ENCODE peak calls at places on chromosomes 7 and 10, in seven cellular contexts. O is body of pancreas; H is psoas muscle; T is Peyer's patch; X is PC-3; F is SJSA1; L is CD4-positive, alpha-beta memory T cell. C is an unnamed sample.

GRCh38 chr7:24290004-24290641 is 6.1 kb downstream of the NPY start:
- DNase-seq in O (peak), H (no peak), T (peak), X (peak), F (peak), L (peak), C (peak)

GRCh38 chr10:43118631-43119415 is 19.4 kb upstream of the CSGALNACT2 start:
- DNase-seq in O (no peak), H (no peak), T (no peak), X (no peak), F (no peak), L (no peak), C (no peak)

GRCh38 chr7:47951374-47951773 is 3.1 kb upstream of the PKD1L1 start:
- DNase-seq in O (no peak), H (no peak), T (no peak), X (peak), F (no peak), L (no peak), C (no peak)

GRCh38 chr10:118873738-118874105 is 119.0 kb upstream of the CACUL1 start:
- DNase-seq in O (no peak), H (no peak), T (no peak), X (peak), F (no peak), L (no peak), C (no peak)

GRCh38 chr10:74669210-74669609 is 157.2 kb upstream of the KAT6B start:
- DNase-seq in O (no peak), H (no peak), T (no peak), X (no peak), F (no peak), L (no peak), C (no peak)

GRCh38 chr10:23343591-23344225 is 889 bp downstream of the C10orf67 start:
- DNase-seq in O (peak), H (peak), T (no peak), X (peak), F (no peak), L (peak), C (no peak)

GRCh38 chr10:119346063-119346835 is 138.9 kb downstream of the GRK5 start:
- DNase-seq in O (no peak), H (no peak), T (no peak), X (no peak), F (no peak), L (no peak), C (no peak)

GRCh38 chr7:25558605-25559004 is 330.3 kb upstream of the NPVF start:
- DNase-seq in O (no peak), H (no peak), T (no peak), X (no peak), F (no peak), L (no peak), C (no peak)

GRCh38 chr7:68207676-68208075 is 1211.0 kb downstream of the TYW1 start:
- DNase-seq in O (no peak), H (no peak), T (no peak), X (no peak), F (no peak), L (no peak), C (no peak)

GRCh38 chr10:125149278-125150047 is 10.9 kb downstream of the CTBP2 start:
- DNase-seq in O (peak), H (peak), T (no peak), X (peak), F (peak), L (no peak), C (no peak)

GRCh38 chr10:112525215-112525614 is 78.2 kb downstream of the VTI1A start:
- DNase-seq in O (no peak), H (no peak), T (no peak), X (peak), F (peak), L (no peak), C (no peak)

GRCh38 chr10:102309916-102310315 is 64.6 kb downstream of the GBF1 start:
- DNase-seq in O (no peak), H (no peak), T (no peak), X (no peak), F (peak), L (no peak), C (peak)

GRCh38 chr10:126593968-126594701 is 76.4 kb downstream of the C10orf90 start:
- DNase-seq in O (no peak), H (no peak), T (no peak), X (no peak), F (no peak), L (no peak), C (no peak)

GRCh38 chr10:56349611-56350010 is 11.4 kb downstream of the ZWINT start:
- DNase-seq in O (no peak), H (no peak), T (no peak), X (peak), F (no peak), L (no peak), C (no peak)

GRCh38 chr7:106071356-106071998 is 40.6 kb downstream of the SYPL1 start:
- DNase-seq in O (no peak), H (no peak), T (peak), X (peak), F (no peak), L (peak), C (no peak)

GRCh38 chr7:13724631-13725566 is 264.6 kb downstream of the ETV1 start:
- DNase-seq in O (no peak), H (no peak), T (no peak), X (peak), F (no peak), L (no peak), C (no peak)

GRCh38 chr7:25235471-25235870 is 7.2 kb upstream of the NPVF start:
- DNase-seq in O (no peak), H (no peak), T (no peak), X (no peak), F (no peak), L (no peak), C (no peak)

GRCh38 chr10:61438141-61438984 is 14.8 kb downstream of the TMEM26 start:
- DNase-seq in O (no peak), H (no peak), T (no peak), X (peak), F (peak), L (peak), C (no peak)

GRCh38 chr10:52436664-52437063 is 122.6 kb downstream of the DKK1 start:
- DNase-seq in O (no peak), H (no peak), T (no peak), X (no peak), F (no peak), L (no peak), C (no peak)

GRCh38 chr10:52438119-52438518 is 124.0 kb downstream of the DKK1 start:
- DNase-seq in O (no peak), H (no peak), T (no peak), X (no peak), F (no peak), L (no peak), C (no peak)

GRCh38 chr10:52440612-52441285 is 126.7 kb downstream of the DKK1 start:
- DNase-seq in O (no peak), H (no peak), T (no peak), X (peak), F (no peak), L (no peak), C (no peak)

GRCh38 chr10:52434734-52435133 is 120.7 kb downstream of the DKK1 start:
- DNase-seq in O (no peak), H (no peak), T (no peak), X (no peak), F (no peak), L (no peak), C (no peak)

DNA sequence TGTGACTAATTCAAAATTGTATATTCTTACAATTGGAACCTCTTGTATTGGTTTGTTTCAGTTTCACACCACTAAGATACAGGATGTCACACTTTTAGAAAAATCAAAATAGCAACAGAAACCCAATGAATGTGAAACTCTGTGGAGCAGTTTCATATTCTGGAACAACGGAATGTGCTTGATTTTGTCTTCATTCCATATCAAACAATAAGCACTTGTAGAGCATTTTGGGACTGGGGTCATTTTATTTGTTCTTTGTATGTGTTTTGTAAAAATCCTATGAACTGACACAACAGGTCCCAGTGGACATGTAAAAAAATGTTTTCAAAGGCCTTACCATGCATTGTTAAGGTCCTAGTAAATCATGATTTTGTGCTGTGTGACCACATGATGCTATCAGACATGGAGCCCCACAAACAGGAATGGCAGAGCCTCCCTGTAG is 123.1 kb downstream of the DKK1 start:
- DNase-seq in O (no peak), H (no peak), T (no peak), X (no peak), F (no peak), L (no peak), C (no peak)
- H3K4me3 ChIP-seq in O (no peak), H (no peak), T (no peak), X (no peak), F (no peak), L (no peak), C (no peak)

GRCh38 chr7:157693521-157694388 is 357.0 kb downstream of the DNAJB6 start:
- DNase-seq in O (no peak), H (no peak), T (peak), X (no peak), F (no peak), L (no peak), C (no peak)
- H3K4me3 ChIP-seq in O (no peak), H (no peak), T (no peak), X (no peak), F (no peak), L (no peak), C (no peak)

GRCh38 chr7:18497082-18497481 is 1.5 kb downstream of the HDAC9 start:
- DNase-seq in O (no peak), H (no peak), T (no peak), X (no peak), F (no peak), L (no peak), C (no peak)
- H3K4me3 ChIP-seq in O (no peak), H (peak), T (peak), X (no peak), F (no peak), L (no peak), C (no peak)

GRCh38 chr10:88249450-88249849 is 333.7 kb downstream of the RNLS start:
- DNase-seq in O (no peak), H (no peak), T (no peak), X (no peak), F (no peak), L (no peak), C (no peak)
- H3K4me3 ChIP-seq in O (no peak), H (no peak), T (no peak), X (no peak), F (no peak), L (no peak), C (no peak)

GRCh38 chr10:58052772-58053171 is 214.9 kb downstream of the IPMK start:
- DNase-seq in O (no peak), H (no peak), T (no peak), X (peak), F (no peak), L (no peak), C (no peak)

GRCh38 chr10:58050575-58050974 is 217.1 kb downstream of the IPMK start:
- DNase-seq in O (no peak), H (no peak), T (no peak), X (no peak), F (no peak), L (no peak), C (no peak)

GRCh38 chr10:58048936-58049335 is 218.8 kb downstream of the IPMK start:
- DNase-seq in O (no peak), H (no peak), T (no peak), X (no peak), F (no peak), L (no peak), C (no peak)

GRCh38 chr10:58054881-58055280 is 212.8 kb downstream of the IPMK start:
- DNase-seq in O (no peak), H (no peak), T (no peak), X (no peak), F (no peak), L (no peak), C (no peak)
- H3K4me3 ChIP-seq in O (no peak), H (no peak), T (no peak), X (no peak), F (no peak), L (no peak), C (no peak)

GRCh38 chr7:151116603-151117002 is 30.3 kb downstream of the AGAP3 start:
- DNase-seq in O (no peak), H (no peak), T (no peak), X (no peak), F (no peak), L (no peak), C (no peak)
- H3K4me3 ChIP-seq in O (no peak), H (no peak), T (no peak), X (no peak), F (no peak), L (no peak), C (no peak)

GRCh38 chr7:118214833-118215182 is 9.7 kb upstream of the ANKRD7 start:
- DNase-seq in O (no peak), H (no peak), T (no peak), X (no peak), F (no peak), L (no peak), C (no peak)
- H3K4me3 ChIP-seq in O (peak), H (peak), T (peak), X (no peak), F (peak), L (peak), C (peak)

GRCh38 chr10:96719205-96719604 is 1.1 kb downstream of the PIK3AP1 start:
- DNase-seq in O (peak), H (no peak), T (no peak), X (no peak), F (no peak), L (no peak), C (no peak)
- H3K4me3 ChIP-seq in O (peak), H (peak), T (peak), X (no peak), F (no peak), L (no peak), C (no peak)